ENCODE peak calls at places on chromosome 12, in four cellular contexts. F, D, B and S are unnamed samples.

GRCh38 chr12:101087903-101088302 is 122.1 kb downstream of the SLC5A8 start:
- DNase-seq in B (no peak), D (peak), F (no peak), S (no peak)

GRCh38 chr12:68122236-68122920 is 37.2 kb downstream of the IFNG start:
- DNase-seq in B (no peak), D (no peak), F (no peak), S (no peak)

GRCh38 chr12:74515849-74516248 is 21.8 kb upstream of the ATXN7L3B start:
- DNase-seq in D (no peak), F (no peak), B (no peak), S (no peak)

GRCh38 chr12:1197264-1198018 is 206.4 kb downstream of the ERC1 start:
- DNase-seq in D (no peak), F (peak), B (no peak), S (no peak)

GRCh38 chr12:28217805-28218204 is 27.5 kb downstream of the CCDC91 start:
- DNase-seq in D (no peak), B (no peak), F (no peak), S (no peak)

GRCh38 chr12:12510141-12510540 is 52.5 kb downstream of the DUSP16 start:
- DNase-seq in B (no peak), F (no peak), D (no peak), S (no peak)

GRCh38 chr12:607541-608001 is 55.7 kb downstream of the NINJ2 start:
- DNase-seq in F (no peak), B (no peak), D (no peak), S (no peak)

GRCh38 chr12:52263761-52264434 is 10.5 kb upstream of the KRT86 start:
- DNase-seq in B (no peak), D (no peak), F (no peak), S (no peak)

GRCh38 chr12:1869145-1869544 is 48.8 kb downstream of the LRTM2 start:
- DNase-seq in D (no peak), F (no peak), B (no peak), S (no peak)

GRCh38 chr12:25020621-25021243 is 71.8 kb upstream of the BCAT1 start:
- DNase-seq in F (no peak), D (no peak), B (no peak), S (no peak)

GRCh38 chr12:101066489-101066888 is 143.5 kb downstream of the SLC5A8 start:
- DNase-seq in D (no peak), B (no peak), F (no peak), S (no peak)

GRCh38 chr12:30754383-30754749 is 385 bp downstream of the CAPRIN2 start:
- DNase-seq in F (peak), B (no peak), D (no peak), S (no peak)

GRCh38 chr12:1319215-1319614 is 275.2 kb downstream of the FBXL14 start:
- DNase-seq in D (no peak), F (no peak), B (no peak), S (no peak)

GRCh38 chr12:128606970-128607369 is 216.8 kb downstream of the SLC15A4 start:
- DNase-seq in D (no peak), F (no peak), B (no peak), S (no peak)

GRCh38 chr12:12470751-12471300 is 91.8 kb downstream of the DUSP16 start:
- DNase-seq in B (no peak), D (no peak), F (no peak), S (no peak)

GRCh38 chr12:47634127-47634526 is 71.7 kb downstream of the RPAP3 start:
- DNase-seq in F (no peak), B (no peak), D (no peak), S (no peak)

GRCh38 chr12:47636908-47637780 is 68.7 kb downstream of the RPAP3 start:
- DNase-seq in F (peak), D (peak), B (no peak), S (peak)
- TF ChIP-seq NR3C1 in F (no peak), D (no peak), B (no peak), S (no peak)

DNA sequence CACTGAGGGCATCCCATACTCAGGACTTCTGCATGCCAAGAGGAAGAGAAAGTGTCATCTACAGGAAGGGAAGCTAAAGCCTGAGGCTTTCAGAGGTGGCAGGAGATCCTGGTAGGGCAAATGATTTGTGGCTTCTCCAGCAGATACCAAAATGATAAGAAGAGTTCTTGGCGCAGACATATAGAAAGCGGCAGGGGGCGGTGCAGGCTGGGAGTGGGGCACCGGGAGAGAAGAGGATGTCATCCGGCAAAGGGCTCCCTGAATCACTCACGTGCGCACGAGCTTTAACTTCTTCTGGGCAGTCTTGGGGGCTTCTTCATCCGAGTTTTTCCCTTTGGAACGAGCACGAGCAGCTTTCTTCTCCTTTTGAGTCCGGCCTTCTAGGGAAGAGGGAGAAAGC is 5.2 kb upstream of the ACRBP start:
- DNase-seq in D (no peak), B (peak), F (no peak), S (no peak)
- TF ChIP-seq NR3C1 in D (no peak), B (no peak), F (no peak), S (no peak)

GRCh38 chr12:124480469-124481256 is 86.7 kb downstream of the NCOR2 start:
- DNase-seq in F (peak), B (no peak), D (peak), S (no peak)
- TF ChIP-seq NR3C1 in F (no peak), B (no peak), D (no peak), S (no peak)

GRCh38 chr12:71888521-71888920 is 49.0 kb downstream of the TBC1D15 start:
- DNase-seq in D (no peak), F (no peak), B (no peak), S (no peak)

GRCh38 chr12:71896171-71896570 is 42.5 kb upstream of the TPH2 start:
- DNase-seq in B (no peak), D (no peak), F (no peak), S (no peak)

GRCh38 chr12:71890475-71890874 is 48.2 kb upstream of the TPH2 start:
- DNase-seq in B (no peak), D (no peak), F (no peak), S (no peak)

DNA sequence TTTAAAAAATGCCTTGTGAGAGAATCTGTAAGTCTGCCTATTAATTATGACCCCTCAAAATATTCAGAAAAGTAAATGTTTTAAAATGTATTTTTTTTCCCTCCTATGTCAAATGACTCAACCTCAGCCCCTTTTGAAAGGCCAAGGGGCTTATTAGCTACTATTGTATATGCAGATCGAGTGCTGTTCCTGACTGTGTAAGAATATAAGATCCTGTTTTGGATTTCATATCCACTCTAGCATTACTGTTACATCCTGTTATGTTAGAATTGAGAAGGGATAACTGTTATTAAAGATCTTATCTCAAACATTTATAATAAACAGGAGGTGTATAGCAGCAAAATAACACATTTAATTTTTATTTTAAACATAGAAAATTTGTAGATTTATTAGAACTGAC is 46.6 kb upstream of the TPH2 start:
- DNase-seq in D (no peak), F (no peak), B (no peak), S (no peak)
- TF ChIP-seq NR3C1 in D (no peak), F (no peak), B (no peak), S (no peak)

GRCh38 chr12:20367731-20368652 is at the start of gene PDE3A:
- DNase-seq in D (no peak), B (no peak), F (peak), S (peak)
- TF ChIP-seq NR3C1 in D (no peak), B (no peak), F (no peak), S (no peak)

GRCh38 chr12:38985961-38986360 is 80.6 kb upstream of the CPNE8 start:
- DNase-seq in F (no peak), D (no peak), B (no peak), S (no peak)
- TF ChIP-seq NR3C1 in F (no peak), D (no peak), B (no peak), S (no peak)

GRCh38 chr12:71139153-71139735 is 18.6 kb downstream of the TSPAN8 start:
- DNase-seq in D (peak), B (no peak), F (no peak), S (no peak)

GRCh38 chr12:71135812-71136176 is 22.0 kb downstream of the TSPAN8 start:
- DNase-seq in F (no peak), B (no peak), D (no peak), S (no peak)

GRCh38 chr12:71141270-71141948 is 16.4 kb downstream of the TSPAN8 start:
- DNase-seq in B (no peak), F (no peak), D (no peak), S (no peak)

GRCh38 chr12:71135077-71135811 is 22.6 kb downstream of the TSPAN8 start:
- DNase-seq in F (no peak), B (no peak), D (no peak), S (no peak)

GRCh38 chr12:71138011-71138410 is 19.8 kb downstream of the TSPAN8 start:
- DNase-seq in F (no peak), D (no peak), B (no peak), S (no peak)
- TF ChIP-seq NR3C1 in F (no peak), D (no peak), B (no peak), S (no peak)

DNA sequence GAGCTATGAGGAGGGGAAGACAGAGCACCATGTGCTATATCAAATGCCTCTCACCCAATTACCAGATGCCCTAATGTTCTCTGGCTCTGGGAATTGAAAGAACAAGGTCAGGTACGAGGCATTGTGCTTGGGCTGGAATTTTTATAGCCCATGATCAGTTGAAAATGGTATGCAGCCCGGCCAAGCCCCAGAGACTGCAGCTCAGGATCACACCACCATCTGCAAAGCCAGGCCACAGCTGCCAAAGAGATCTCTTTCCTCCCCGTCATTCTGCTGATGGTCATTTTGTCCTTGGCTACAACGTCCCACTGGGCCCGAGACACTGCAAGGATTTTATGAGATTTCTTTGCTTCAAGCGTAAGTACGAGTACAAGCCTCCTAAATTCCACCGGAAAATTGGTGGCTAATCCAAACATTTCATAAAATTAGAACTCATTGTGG is 15.2 kb downstream of the NUAK1 start:
- DNase-seq in B (no peak), F (peak), D (no peak), S (no peak)
- TF ChIP-seq NR3C1 in B (no peak), F (no peak), D (no peak), S (no peak)